ENCODE peak calls at places on chromosomes 1 and 21, in six cellular contexts. I is ureter; Y is NCI-H774; A is nephron progenitor cell; Z is OCI-LY7; D is activated CD4-positive, alpha-beta T cell treated with anti-CD3 and anti-CD28 coated beads, Interleukin-2, amount 50 U/mL, for 4 hours. C is an unnamed sample.

GRCh38 chr21:32114434-32115063 is 164.3 kb downstream of the MIS18A start:
- DNase-seq in A (no peak), Z (no peak), I (no peak), D (no peak), Y (no peak), C (no peak)

GRCh38 chr1:170634293-170634692 is 29.6 kb upstream of the PRRX1 start:
- DNase-seq in I (no peak), Z (no peak), A (no peak), Y (no peak), D (no peak), C (no peak)

GRCh38 chr1:19661721-19662228 is 2.9 kb upstream of the HTR6 start:
- DNase-seq in D (peak; percentile 48), I (no peak), Y (no peak), Z (peak; percentile 51), A (no peak), C (peak; percentile 12)

GRCh38 chr21:44931501-44932365 is 8.1 kb upstream of the SLX9 start:
- DNase-seq in I (no peak), A (no peak), D (no peak), Y (no peak), Z (no peak), C (no peak)

GRCh38 chr1:13733705-13734104 is 33.7 kb downstream of the PRDM2 start:
- DNase-seq in Z (no peak), Y (no peak), A (no peak), D (no peak), I (no peak), C (no peak)

GRCh38 chr1:248853668-248854375 is 5.1 kb downstream of the ZNF692 start:
- DNase-seq in Z (no peak), Y (no peak), I (no peak), D (no peak), A (no peak), C (peak; percentile 2)

GRCh38 chr1:5970623-5971273 is 21.5 kb downstream of the NPHP4 start:
- DNase-seq in Z (no peak), I (no peak), Y (no peak), A (no peak), D (no peak), C (no peak)

GRCh38 chr1:115461526-115461925 is 123.5 kb upstream of the NGF start:
- DNase-seq in Y (no peak), A (no peak), D (no peak), I (no peak), Z (no peak), C (no peak)

GRCh38 chr21:8991968-8992621 is 1529.3 kb upstream of the TPTE start:
- DNase-seq in Y (no peak), I (no peak), Z (no peak), D (no peak), A (no peak), C (no peak)

GRCh38 chr1:151416231-151416630 is 16.9 kb downstream of the PSMB4 start:
- DNase-seq in D (no peak), A (no peak), Y (no peak), Z (no peak), I (no peak), C (no peak)

GRCh38 chr1:11383553-11384169 is 95.3 kb upstream of the DISP3 start:
- DNase-seq in D (no peak), Y (no peak), A (no peak), Z (no peak), I (no peak), C (no peak)

GRCh38 chr1:159781992-159782391 is 1.2 kb downstream of the DUSP23 start:
- DNase-seq in A (no peak), Z (no peak), I (no peak), Y (no peak), D (no peak), C (no peak)

GRCh38 chr1:205048382-205048781 is 5.4 kb downstream of the CNTN2 start:
- DNase-seq in Z (no peak), A (no peak), I (no peak), Y (no peak), D (no peak), C (no peak)

GRCh38 chr1:102085896-102086295 is 89.2 kb upstream of the OLFM3 start:
- DNase-seq in Z (no peak), A (no peak), I (no peak), Y (no peak), D (no peak), C (no peak)

GRCh38 chr1:205360166-205360565 is 3.4 kb upstream of the KLHDC8A start:
- DNase-seq in Y (peak; percentile 65), Z (no peak), I (no peak), D (no peak), A (no peak), C (no peak)